ENCODE peak calls at places on chromosomes 5 and 9, in six cellular contexts. S, V, X, Z, J and E are unnamed samples.

GRCh38 chr5:10536931-10537579 is 26.8 kb upstream of the ANKRD33B start:
- DNase-seq in J (no peak), X (no peak), Z (no peak), S (peak), V (no peak), E (no peak)

GRCh38 chr5:7261049-7261448 is 134.9 kb upstream of the ADCY2 start:
- DNase-seq in X (peak), Z (no peak), S (peak), V (no peak), J (no peak), E (no peak)

GRCh38 chr5:54197018-54197417 is 113.4 kb downstream of the ARL15 start:
- DNase-seq in S (no peak), X (no peak), J (no peak), V (no peak), Z (no peak), E (no peak)

GRCh38 chr9:75111019-75111622 is 22.8 kb downstream of the OSTF1 start:
- DNase-seq in X (no peak), Z (no peak), J (no peak), V (no peak), S (no peak), E (no peak)

GRCh38 chr5:79032031-79032711 is 37.3 kb downstream of the DMGDH start:
- DNase-seq in J (no peak), S (no peak), X (no peak), Z (no peak), V (no peak), E (no peak)

GRCh38 chr5:149700347-149700746 is 29.8 kb upstream of the PPARGC1B start:
- DNase-seq in S (no peak), Z (no peak), V (no peak), X (no peak), J (no peak), E (no peak)

GRCh38 chr9:131072107-131072870 is 24.0 kb upstream of the AIF1L start:
- DNase-seq in X (no peak), V (no peak), S (no peak), Z (no peak), J (no peak), E (no peak)

GRCh38 chr5:151451626-151452520 is 4.5 kb downstream of the SLC36A1 start:
- DNase-seq in X (peak), J (no peak), V (no peak), S (no peak), Z (no peak), E (no peak)

GRCh38 chr9:3863114-3863528 is 337.3 kb upstream of the RFX3 start:
- DNase-seq in V (no peak), J (no peak), Z (no peak), S (no peak), X (peak), E (peak)

GRCh38 chr5:89878733-89879132 is 530.8 kb downstream of the CETN3 start:
- DNase-seq in V (no peak), S (no peak), X (no peak), Z (no peak), J (no peak), E (no peak)

GRCh38 chr9:15250013-15250412 is 57.0 kb downstream of the TTC39B start:
- DNase-seq in J (no peak), Z (no peak), X (no peak), V (no peak), S (no peak), E (no peak)

GRCh38 chr5:121432-121831 is 29.5 kb downstream of the PLEKHG4B start:
- DNase-seq in V (no peak), S (peak), Z (no peak), X (no peak), J (no peak), E (no peak)

GRCh38 chr5:41410307-41410706 is 100.1 kb downstream of the PLCXD3 start:
- DNase-seq in J (no peak), V (no peak), Z (no peak), S (no peak), X (no peak), E (no peak)

GRCh38 chr5:157370967-157371366 is 89.0 kb upstream of the NIPAL4 start:
- DNase-seq in V (no peak), J (no peak), S (no peak), Z (no peak), X (no peak), E (no peak)

GRCh38 chr5:39186289-39186688 is 33.1 kb downstream of the FYB1 start:
- DNase-seq in V (no peak), Z (no peak), J (no peak), S (no peak), X (no peak), E (no peak)

GRCh38 chr9:89953824-89954223 is 349.0 kb downstream of the GADD45G start:
- DNase-seq in S (no peak), Z (no peak), V (no peak), J (no peak), X (no peak), E (peak)

GRCh38 chr9:137034039-137034708 is 2.3 kb upstream of the FUT7 start:
- DNase-seq in S (no peak), X (no peak), V (no peak), J (no peak), Z (no peak), E (no peak)

GRCh38 chr5:121630402-121630801 is 221.3 kb upstream of the FTMT start:
- DNase-seq in V (no peak), Z (no peak), X (no peak), J (peak), S (no peak), E (no peak)

GRCh38 chr5:44300551-44300950 is 88.7 kb downstream of the FGF10 start:
- DNase-seq in V (no peak), Z (no peak), J (no peak), S (no peak), X (no peak), E (no peak)

GRCh38 chr5:67182406-67182805 is 14.2 kb downstream of the CD180 start:
- DNase-seq in J (peak), Z (no peak), V (no peak), X (no peak), S (no peak), E (peak)

GRCh38 chr9:33921967-33922895 is 105.3 kb downstream of the UBE2R2 start:
- DNase-seq in J (no peak), Z (no peak), S (peak), X (no peak), V (peak), E (no peak)

GRCh38 chr5:9297171-9297570 is 248.7 kb downstream of the SEMA5A start:
- DNase-seq in J (no peak), X (no peak), V (no peak), Z (no peak), S (no peak), E (no peak)

GRCh38 chr9:130940693-130941576 is 1.9 kb upstream of the FIBCD1 start:
- DNase-seq in S (peak), V (peak), J (peak), X (peak), Z (peak), E (peak)

GRCh38 chr9:19232830-19233194 is 2.3 kb downstream of the DENND4C start:
- DNase-seq in X (peak), J (no peak), Z (no peak), V (peak), S (peak), E (no peak)

GRCh38 chr5:95081500-95082355 is 203.2 kb downstream of the MCTP1 start:
- DNase-seq in V (no peak), X (peak), S (no peak), Z (no peak), J (peak), E (peak)

GRCh38 chr5:149387982-149388381 is 8.9 kb upstream of the IL17B start:
- DNase-seq in Z (no peak), J (peak), V (no peak), X (no peak), S (no peak), E (no peak)

GRCh38 chr9:104633976-104634520 is 16.0 kb upstream of the OR13C9 start:
- DNase-seq in X (no peak), S (no peak), J (no peak), V (no peak), Z (no peak), E (no peak)

GRCh38 chr9:21616082-21616778 is 134.1 kb upstream of the IFNE start:
- DNase-seq in X (peak), J (no peak), S (no peak), Z (no peak), V (peak), E (no peak)

GRCh38 chr9:125260564-125260963 is 1.1 kb upstream of the GAPVD1 start:
- DNase-seq in V (no peak), Z (no peak), S (no peak), X (no peak), J (no peak), E (no peak)

GRCh38 chr5:177085985-177086917 is at the start of gene FGFR4:
- DNase-seq in X (peak), Z (peak), S (peak), J (peak), V (peak), E (peak)

GRCh38 chr5:115459844-115460243 is 84.7 kb downstream of the FEM1C start:
- DNase-seq in J (no peak), X (no peak), S (no peak), Z (no peak), V (no peak), E (no peak)

GRCh38 chr9:107539427-107540154 is 50.0 kb upstream of the KLF4 start:
- DNase-seq in S (no peak), X (no peak), J (no peak), Z (no peak), V (no peak), E (peak)

GRCh38 chr5:40437452-40437861 is 242.3 kb upstream of the PTGER4 start:
- DNase-seq in X (peak), J (no peak), S (no peak), Z (no peak), V (peak), E (no peak)

GRCh38 chr9:12923472-12924009 is 148.7 kb downstream of the LURAP1L start:
- DNase-seq in J (peak), V (no peak), Z (no peak), S (no peak), X (no peak), E (peak)

GRCh38 chr9:97307500-97308163 is at the start of gene CCDC180:
- DNase-seq in X (no peak), S (no peak), Z (no peak), V (no peak), J (peak), E (peak)